ENCODE peak calls at places on chromosomes 7 and 10, in six cellular contexts. H, M, T, C, F and Q are unnamed samples.

GRCh38 chr10:15571570-15571969 is 148.2 kb downstream of the ITGA8 start:
- DNase-seq in H (no peak), M (peak), T (no peak), C (peak), F (no peak), Q (no peak)

GRCh38 chr7:50367098-50367497 is 62.6 kb downstream of the IKZF1 start:
- DNase-seq in H (no peak), M (no peak), T (no peak), C (no peak), F (no peak), Q (no peak)

GRCh38 chr10:73493781-73494180 is 2.0 kb downstream of the PPP3CB start:
- DNase-seq in H (no peak), M (no peak), T (no peak), C (peak), F (no peak), Q (no peak)

GRCh38 chr10:118873080-118873737 is 118.4 kb upstream of the CACUL1 start:
- DNase-seq in H (no peak), M (no peak), T (no peak), C (peak), F (no peak), Q (no peak)

GRCh38 chr7:73983437-73984164 is 44.4 kb upstream of the ELN start:
- DNase-seq in H (no peak), M (no peak), T (peak), C (no peak), F (no peak), Q (no peak)

GRCh38 chr10:71435571-71436267 is 39.0 kb downstream of the CDH23 start:
- DNase-seq in H (no peak), M (no peak), T (peak), C (peak), F (peak), Q (peak)

GRCh38 chr10:1199345-1199673 is 143.1 kb downstream of the WDR37 start:
- DNase-seq in H (peak), M (no peak), T (no peak), C (no peak), F (no peak), Q (peak)

GRCh38 chr7:158754746-158755444 is 50.3 kb upstream of the NCAPG2 start:
- DNase-seq in H (no peak), M (no peak), T (no peak), C (no peak), F (no peak), Q (no peak)

GRCh38 chr7:44530990-44531389 is 10.1 kb downstream of the NPC1L1 start:
- DNase-seq in H (no peak), M (no peak), T (no peak), C (peak), F (no peak), Q (no peak)

GRCh38 chr7:38873433-38873832 is 35.6 kb downstream of the VPS41 start:
- DNase-seq in H (no peak), M (no peak), T (no peak), C (no peak), F (no peak), Q (no peak)

GRCh38 chr7:155254018-155254417 is 43.7 kb upstream of the INSIG1 start:
- DNase-seq in H (no peak), M (no peak), T (peak), C (no peak), F (no peak), Q (peak)

GRCh38 chr7:28144266-28144665 is 36.3 kb downstream of the JAZF1 start:
- DNase-seq in H (no peak), M (no peak), T (no peak), C (no peak), F (no peak), Q (no peak)

GRCh38 chr7:28145090-28145626 is 35.4 kb downstream of the JAZF1 start:
- DNase-seq in H (no peak), M (no peak), T (no peak), C (no peak), F (no peak), Q (no peak)

GRCh38 chr7:28145931-28146330 is 34.7 kb downstream of the JAZF1 start:
- DNase-seq in H (no peak), M (peak), T (no peak), C (no peak), F (no peak), Q (no peak)

GRCh38 chr7:28140964-28141363 is 39.6 kb downstream of the JAZF1 start:
- DNase-seq in H (no peak), M (no peak), T (no peak), C (no peak), F (no peak), Q (no peak)

DNA sequence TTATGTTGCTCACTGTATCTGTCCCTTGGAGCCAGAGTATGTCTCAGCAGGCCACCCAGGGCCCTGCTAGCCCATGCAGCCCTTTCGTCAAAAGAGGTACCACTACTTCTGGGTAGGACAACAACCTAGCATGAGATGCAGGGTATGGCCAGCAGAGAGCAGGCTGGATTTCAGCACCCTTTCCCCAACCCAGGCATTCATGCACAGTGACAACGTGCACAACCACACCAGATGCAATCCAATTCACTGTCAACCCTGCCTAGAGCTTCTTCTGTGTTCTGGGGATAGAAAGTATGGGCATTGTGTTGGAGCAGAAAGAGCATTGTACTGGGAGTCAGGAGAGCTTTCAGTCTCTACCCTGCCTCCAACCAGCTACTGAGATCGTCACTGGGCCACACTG is 37.9 kb downstream of the JAZF1 start:
- DNase-seq in H (no peak), M (no peak), T (no peak), C (no peak), F (no peak), Q (no peak)
- H3K27ac ChIP-seq in H (no peak), M (no peak), T (no peak), C (no peak), F (no peak), Q (no peak)

DNA sequence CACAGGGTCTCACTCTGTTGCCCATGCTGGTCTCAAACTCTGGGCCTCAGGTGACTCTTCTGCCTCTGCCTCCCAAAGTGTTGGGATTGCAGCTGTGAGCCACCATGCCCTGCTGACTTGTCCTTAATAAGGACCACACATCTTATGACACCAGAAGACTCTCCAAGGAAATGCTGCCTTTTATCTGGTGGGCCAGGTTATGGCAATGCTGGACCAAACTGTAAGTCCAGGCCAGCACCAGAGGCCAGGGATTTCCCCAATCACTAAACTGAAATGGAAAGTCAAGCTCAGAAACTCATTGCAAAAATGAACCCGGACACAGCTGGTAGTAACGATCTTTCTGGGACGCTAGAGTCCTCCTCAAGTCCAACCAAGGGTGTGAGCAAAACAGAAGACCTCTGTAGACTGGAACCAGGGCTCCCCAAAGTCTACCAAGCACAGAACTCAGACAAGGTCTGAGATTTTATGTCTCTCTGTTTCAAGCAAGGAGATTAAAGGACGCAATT is 73.8 kb upstream of the ITGB1 start:
- DNase-seq in H (no peak), M (no peak), T (no peak), C (peak), F (no peak), Q (no peak)
- H3K27ac ChIP-seq in H (no peak), M (no peak), T (no peak), C (no peak), F (no peak), Q (no peak)

GRCh38 chr10:104811166-104811565 is 170.1 kb downstream of the SORCS3 start:
- DNase-seq in H (no peak), M (no peak), T (no peak), C (no peak), F (no peak), Q (no peak)
- H3K27ac ChIP-seq in H (no peak), M (no peak), T (no peak), C (no peak), F (no peak), Q (no peak)

DNA sequence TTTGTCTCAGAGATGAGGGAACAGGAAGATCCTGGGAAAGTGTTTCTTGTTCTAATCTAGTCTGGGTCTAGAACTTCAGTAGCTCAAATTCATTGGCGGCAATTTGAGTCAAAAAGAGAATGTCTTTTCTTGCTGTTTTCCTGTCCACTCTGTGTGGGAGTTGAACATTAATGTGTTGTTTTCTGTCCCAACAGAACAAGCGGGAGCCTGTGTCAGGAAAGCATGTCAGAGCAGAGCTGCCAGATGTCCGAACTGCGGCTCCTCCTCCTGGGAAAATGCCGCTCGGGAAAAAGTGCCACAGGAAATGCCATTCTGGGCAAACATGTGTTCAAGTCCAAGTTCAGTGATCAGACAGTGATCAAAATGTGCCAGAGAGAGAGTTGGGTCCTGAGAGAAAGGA is 16.0 kb downstream of the GIMAP8 start:
- DNase-seq in H (no peak), M (no peak), T (no peak), C (no peak), F (no peak), Q (no peak)
- H3K27ac ChIP-seq in H (no peak), M (no peak), T (peak), C (no peak), F (no peak), Q (no peak)

DNA sequence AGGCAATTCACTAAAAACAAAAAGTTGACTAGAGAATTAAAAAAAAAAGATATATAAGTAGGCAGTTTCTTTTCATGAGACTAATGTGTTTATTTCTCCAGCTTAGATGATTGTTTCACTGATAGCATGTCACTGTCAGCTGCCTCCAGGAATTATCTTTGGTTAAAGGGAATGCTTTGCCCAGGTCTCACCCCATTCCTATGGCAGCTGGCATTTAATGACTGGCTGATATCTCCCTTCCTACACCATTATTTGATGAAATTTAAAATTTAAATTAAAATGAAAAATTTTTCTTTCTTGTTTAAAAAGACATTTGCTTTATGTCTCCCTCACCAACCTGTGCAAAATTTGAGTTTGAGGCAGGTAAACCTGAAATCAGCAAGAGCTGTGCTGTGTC is 214.5 kb upstream of the PRSS1 start:
- DNase-seq in H (no peak), M (no peak), T (no peak), C (no peak), F (no peak), Q (no peak)
- H3K27ac ChIP-seq in H (no peak), M (no peak), T (no peak), C (no peak), F (no peak), Q (no peak)

GRCh38 chr7:122137291-122138077 is 6.6 kb downstream of the AASS start:
- DNase-seq in H (no peak), M (no peak), T (no peak), C (peak), F (no peak), Q (no peak)

GRCh38 chr7:122136639-122137253 is 7.3 kb downstream of the AASS start:
- DNase-seq in H (no peak), M (no peak), T (no peak), C (peak), F (no peak), Q (no peak)

GRCh38 chr7:122143751-122144711 is at the start of gene AASS:
- DNase-seq in H (peak), M (peak), T (peak), C (peak), F (peak), Q (peak)

GRCh38 chr7:122143376-122143750 is 686 bp downstream of the AASS start:
- DNase-seq in H (no peak), M (peak), T (peak), C (peak), F (peak), Q (no peak)

GRCh38 chr7:122140918-122141317 is 3.1 kb downstream of the AASS start:
- DNase-seq in H (no peak), M (no peak), T (no peak), C (peak), F (no peak), Q (no peak)
- H3K27ac ChIP-seq in H (no peak), M (no peak), T (no peak), C (no peak), F (no peak), Q (no peak)

GRCh38 chr7:105920766-105921165 is 42.3 kb upstream of the CDHR3 start:
- DNase-seq in H (no peak), M (no peak), T (no peak), C (peak), F (no peak), Q (no peak)

GRCh38 chr7:105926131-105926530 is 36.9 kb upstream of the CDHR3 start:
- DNase-seq in H (no peak), M (peak), T (no peak), C (no peak), F (no peak), Q (no peak)

GRCh38 chr7:105924950-105925349 is 38.1 kb upstream of the CDHR3 start:
- DNase-seq in H (no peak), M (no peak), T (no peak), C (no peak), F (no peak), Q (no peak)
- H3K27ac ChIP-seq in H (no peak), M (no peak), T (no peak), C (no peak), F (no peak), Q (no peak)

DNA sequence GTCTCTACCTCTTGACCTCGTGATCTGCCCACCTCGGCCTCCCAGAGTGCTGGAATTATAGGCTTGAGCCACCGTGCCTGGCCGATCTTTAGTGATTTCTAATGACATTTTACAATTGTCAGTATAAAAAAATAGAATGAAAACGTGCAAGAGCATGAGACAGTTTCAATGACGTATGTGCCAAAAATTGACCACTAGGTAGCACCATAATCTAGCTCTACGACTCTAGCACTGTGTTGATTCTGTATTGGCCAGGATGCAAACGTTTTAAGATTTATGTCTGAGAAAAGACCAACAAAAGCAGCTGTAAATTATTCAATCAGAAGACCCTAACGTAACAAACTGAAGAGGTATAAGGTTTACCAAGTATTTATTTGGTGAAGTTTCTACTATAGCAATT is 25.4 kb upstream of the EXOC6 start:
- DNase-seq in H (no peak), M (no peak), T (no peak), C (no peak), F (no peak), Q (no peak)
- H3K27ac ChIP-seq in H (peak), M (no peak), T (peak), C (no peak), F (no peak), Q (peak)